ENCODE peak calls at places on chromosomes 12 and 14, in six cellular contexts. N is lung microvascular endothelial cell, H is hypothalamus, A is GM03348, P is right cardiac atrium, E is heart right ventricle. R is an unnamed sample.

GRCh38 chr14:59454131-59454530 is 11.0 kb downstream of the GPR135 start:
- DNase-seq in A (peak), H (no peak), E (no peak), P (no peak), N (no peak), R (peak)

GRCh38 chr14:44961151-44961729 is 507 bp downstream of the KLHL28 start:
- DNase-seq in A (peak), P (peak), H (peak), N (peak), E (peak), R (peak)

GRCh38 chr14:103545219-103545914 is 16.4 kb downstream of the TRMT61A start:
- DNase-seq in H (no peak), P (peak), A (no peak), N (no peak), E (no peak), R (no peak)

GRCh38 chr14:24058951-24059475 is 7.2 kb downstream of the CARMIL3 start:
- DNase-seq in H (no peak), N (no peak), P (no peak), E (no peak), A (no peak), R (no peak)

GRCh38 chr14:20630340-20631022 is 11.0 kb downstream of the OR6S1 start:
- DNase-seq in A (no peak), E (no peak), P (no peak), H (no peak), N (no peak), R (peak)

GRCh38 chr14:76956253-76957090 is 72.0 kb downstream of the IRF2BPL start:
- DNase-seq in E (peak), N (peak), P (peak), H (peak), A (peak), R (peak)

GRCh38 chr14:55071870-55072640 is 20.6 kb downstream of the MAPK1IP1L start:
- DNase-seq in H (peak), E (peak), N (peak), P (no peak), A (peak), R (peak)

GRCh38 chr14:91931478-91932088 is 15.9 kb downstream of the FBLN5 start:
- DNase-seq in N (no peak), A (no peak), H (no peak), P (peak), E (no peak), R (no peak)

GRCh38 chr14:26636571-26636970 is 38.7 kb upstream of the NOVA1 start:
- DNase-seq in A (no peak), H (no peak), N (no peak), P (no peak), E (no peak), R (no peak)

GRCh38 chr12:91958816-91959215 is 186.8 kb downstream of the BTG1 start:
- DNase-seq in N (peak), E (no peak), P (no peak), H (no peak), A (peak), R (peak)

GRCh38 chr12:34403706-34404376 is 381.5 kb downstream of the ALG10 start:
- DNase-seq in H (no peak), N (no peak), P (peak), E (no peak), A (peak), R (peak)

GRCh38 chr14:104080557-104081492 is 4.7 kb upstream of the ASPG start:
- DNase-seq in E (no peak), P (no peak), H (no peak), A (no peak), N (no peak), R (no peak)

GRCh38 chr12:21428241-21428640 is 9.2 kb upstream of the PYROXD1 start:
- DNase-seq in E (no peak), H (no peak), P (no peak), N (peak), A (peak), R (no peak)

GRCh38 chr12:90029317-90029716 is 320.7 kb upstream of the ATP2B1 start:
- DNase-seq in E (no peak), N (peak), P (no peak), A (no peak), H (no peak), R (no peak)

GRCh38 chr14:103008768-103009342 is 48.5 kb downstream of the CDC42BPB start:
- DNase-seq in E (no peak), A (no peak), P (peak), H (no peak), N (peak), R (no peak)

GRCh38 chr12:9971158-9971557 is at the start of gene CLEC12A:
- DNase-seq in H (no peak), P (no peak), A (no peak), E (no peak), N (no peak), R (peak)